ENCODE peak calls at places on chromosomes 2 and 18, in ten cellular contexts. One of them, this sample, is unnamed.

GRCh38 chr2:58634653-58635347 is 393.7 kb upstream of the FANCL start:
- DNase-seq in SK-N-SH: no peak
- DNase-seq in KBM-7: no peak
- DNase-seq in mucosa of descending colon: no peak
- DNase-seq in T follicular helper cell: no peak
- DNase-seq in GM19239: no peak
- DNase-seq in iPS DF 6.9: no peak
- DNase-seq in kidney epithelial cell: no peak
- DNase-seq in NCI-H2081: peak; percentile 50
- DNase-seq in stimulated activated CD4-positive, alpha-beta T cell treated with anti-CD3 and anti-CD28 coated beads, Interleukin-1b, Interleukin-23, amount 100 ng/mL, for 24 hours: no peak
- DNase-seq in this sample: no peak

GRCh38 chr2:211982162-211982561 is 556.4 kb downstream of the ERBB4 start:
- DNase-seq in SK-N-SH: no peak
- DNase-seq in KBM-7: no peak
- DNase-seq in mucosa of descending colon: no peak
- DNase-seq in T follicular helper cell: no peak
- DNase-seq in GM19239: no peak
- DNase-seq in iPS DF 6.9: no peak
- DNase-seq in kidney epithelial cell: no peak
- DNase-seq in NCI-H2081: no peak
- DNase-seq in stimulated activated CD4-positive, alpha-beta T cell treated with anti-CD3 and anti-CD28 coated beads, Interleukin-1b, Interleukin-23, amount 100 ng/mL, for 24 hours: no peak
- DNase-seq in this sample: no peak

GRCh38 chr2:185787530-185788145 is 49.0 kb downstream of the FSIP2 start:
- DNase-seq in SK-N-SH: no peak
- DNase-seq in KBM-7: no peak
- DNase-seq in mucosa of descending colon: no peak
- DNase-seq in T follicular helper cell: no peak
- DNase-seq in GM19239: no peak
- DNase-seq in iPS DF 6.9: no peak
- DNase-seq in kidney epithelial cell: no peak
- DNase-seq in NCI-H2081: no peak
- DNase-seq in stimulated activated CD4-positive, alpha-beta T cell treated with anti-CD3 and anti-CD28 coated beads, Interleukin-1b, Interleukin-23, amount 100 ng/mL, for 24 hours: no peak
- DNase-seq in this sample: no peak

GRCh38 chr2:240628507-240629418 is 3.5 kb downstream of the GPR35 start:
- DNase-seq in SK-N-SH: peak; percentile 21
- DNase-seq in KBM-7: no peak
- DNase-seq in mucosa of descending colon: peak; percentile 44
- DNase-seq in T follicular helper cell: no peak
- DNase-seq in GM19239: no peak
- DNase-seq in iPS DF 6.9: no peak
- DNase-seq in kidney epithelial cell: no peak
- DNase-seq in NCI-H2081: no peak
- DNase-seq in stimulated activated CD4-positive, alpha-beta T cell treated with anti-CD3 and anti-CD28 coated beads, Interleukin-1b, Interleukin-23, amount 100 ng/mL, for 24 hours: no peak
- DNase-seq in this sample: no peak

GRCh38 chr2:206856474-206856873 is 82.8 kb upstream of the CPO start:
- DNase-seq in SK-N-SH: no peak
- DNase-seq in KBM-7: no peak
- DNase-seq in mucosa of descending colon: no peak
- DNase-seq in T follicular helper cell: no peak
- DNase-seq in GM19239: no peak
- DNase-seq in iPS DF 6.9: no peak
- DNase-seq in kidney epithelial cell: no peak
- DNase-seq in NCI-H2081: no peak
- DNase-seq in stimulated activated CD4-positive, alpha-beta T cell treated with anti-CD3 and anti-CD28 coated beads, Interleukin-1b, Interleukin-23, amount 100 ng/mL, for 24 hours: no peak
- DNase-seq in this sample: no peak

GRCh38 chr18:39313992-39314391 is 1748.4 kb upstream of the CELF4 start:
- DNase-seq in SK-N-SH: no peak
- DNase-seq in KBM-7: peak; percentile 20
- DNase-seq in mucosa of descending colon: no peak
- DNase-seq in T follicular helper cell: no peak
- DNase-seq in GM19239: no peak
- DNase-seq in iPS DF 6.9: no peak
- DNase-seq in kidney epithelial cell: no peak
- DNase-seq in NCI-H2081: peak; percentile 67
- DNase-seq in stimulated activated CD4-positive, alpha-beta T cell treated with anti-CD3 and anti-CD28 coated beads, Interleukin-1b, Interleukin-23, amount 100 ng/mL, for 24 hours: no peak
- DNase-seq in this sample: no peak

GRCh38 chr2:65397122-65397521 is 35.3 kb downstream of the SPRED2 start:
- DNase-seq in SK-N-SH: no peak
- DNase-seq in KBM-7: no peak
- DNase-seq in mucosa of descending colon: no peak
- DNase-seq in T follicular helper cell: no peak
- DNase-seq in GM19239: no peak
- DNase-seq in iPS DF 6.9: no peak
- DNase-seq in kidney epithelial cell: no peak
- DNase-seq in NCI-H2081: no peak
- DNase-seq in stimulated activated CD4-positive, alpha-beta T cell treated with anti-CD3 and anti-CD28 coated beads, Interleukin-1b, Interleukin-23, amount 100 ng/mL, for 24 hours: no peak
- DNase-seq in this sample: no peak

GRCh38 chr2:56474412-56475158 is 290.8 kb downstream of the CCDC85A start:
- DNase-seq in SK-N-SH: no peak
- DNase-seq in KBM-7: no peak
- DNase-seq in mucosa of descending colon: no peak
- DNase-seq in T follicular helper cell: no peak
- DNase-seq in GM19239: no peak
- DNase-seq in iPS DF 6.9: no peak
- DNase-seq in kidney epithelial cell: peak; percentile 51
- DNase-seq in NCI-H2081: peak; percentile 87
- DNase-seq in stimulated activated CD4-positive, alpha-beta T cell treated with anti-CD3 and anti-CD28 coated beads, Interleukin-1b, Interleukin-23, amount 100 ng/mL, for 24 hours: no peak
- DNase-seq in this sample: no peak

GRCh38 chr2:149329068-149329467 is 1.3 kb upstream of the LYPD6 start:
- DNase-seq in SK-N-SH: peak; percentile 61
- DNase-seq in KBM-7: peak; percentile 43
- DNase-seq in mucosa of descending colon: no peak
- DNase-seq in T follicular helper cell: no peak
- DNase-seq in GM19239: peak; percentile 10
- DNase-seq in iPS DF 6.9: no peak
- DNase-seq in kidney epithelial cell: no peak
- DNase-seq in NCI-H2081: no peak
- DNase-seq in stimulated activated CD4-positive, alpha-beta T cell treated with anti-CD3 and anti-CD28 coated beads, Interleukin-1b, Interleukin-23, amount 100 ng/mL, for 24 hours: no peak
- DNase-seq in this sample: no peak

This sample was measured in Kasumi-1.